ENCODE peak calls at places on chromosomes 6 and 20, in six cellular contexts. E, X, S, R, T and H are unnamed samples. For H3K4me1, the result is how much of the 10 kb centered on the place peaks cover.

GRCh38 chr20:37823276-37823980 is 79.5 kb upstream of the VSTM2L start:
- DNase-seq in R (peak), S (no peak), T (peak), X (no peak), E (peak), H (no peak)

GRCh38 chr6:54366647-54367327 is 58.5 kb downstream of the TINAG start:
- DNase-seq in R (no peak), S (peak), T (peak), X (no peak), E (no peak), H (no peak)

GRCh38 chr6:75791881-75792280 is 42.8 kb downstream of the MYO6 start:
- DNase-seq in R (no peak), E (no peak), S (peak), T (peak), X (no peak), H (no peak)

GRCh38 chr20:35048739-35049138 is 43.9 kb downstream of the TRPC4AP start:
- DNase-seq in X (no peak), E (no peak), T (no peak), R (no peak), S (no peak), H (no peak)

GRCh38 chr6:35047265-35048011 is 93.7 kb downstream of the TCP11 start:
- DNase-seq in E (no peak), R (no peak), T (peak), X (no peak), S (no peak), H (peak)

GRCh38 chr6:19999319-20000191 is 162.4 kb downstream of the ID4 start:
- DNase-seq in X (peak), S (peak), E (no peak), R (no peak), T (peak), H (peak)

GRCh38 chr6:31246051-31246495 is 25.8 kb downstream of the HLA-C start:
- DNase-seq in T (peak), E (peak), R (peak), X (no peak), S (peak), H (no peak)

GRCh38 chr6:147203311-147204059 is 732 bp upstream of the STXBP5 start:
- DNase-seq in R (peak), E (peak), S (peak), X (peak), T (peak), H (peak)

GRCh38 chr6:11230158-11231107 is 2.0 kb downstream of the NEDD9 start:
- DNase-seq in X (no peak), E (no peak), T (peak), S (no peak), R (no peak), H (no peak)

GRCh38 chr6:41894366-41895299 is 542 bp downstream of the USP49 start:
- DNase-seq in S (no peak), X (no peak), T (peak), R (peak), E (peak), H (no peak)

GRCh38 chr20:9411833-9412232 is 102.6 kb upstream of the LAMP5 start:
- DNase-seq in S (no peak), R (no peak), T (no peak), X (no peak), E (no peak), H (no peak)

GRCh38 chr6:32190054-32190945 is at the start of gene PBX2:
- DNase-seq in S (peak), X (peak), R (peak), T (peak), E (peak), H (peak)

GRCh38 chr6:46787871-46788270 is 5.3 kb upstream of the MEP1A start:
- DNase-seq in T (no peak), S (no peak), R (no peak), E (no peak), X (no peak), H (no peak)

GRCh38 chr20:59598625-59599310 is 5.6 kb upstream of the PHACTR3 start:
- DNase-seq in E (peak), T (peak), R (peak), S (peak), X (peak), H (peak)

GRCh38 chr6:49649982-49650381 is 13.3 kb upstream of the RHAG start:
- DNase-seq in R (no peak), X (no peak), T (no peak), E (no peak), S (no peak), H (no peak)

DNA sequence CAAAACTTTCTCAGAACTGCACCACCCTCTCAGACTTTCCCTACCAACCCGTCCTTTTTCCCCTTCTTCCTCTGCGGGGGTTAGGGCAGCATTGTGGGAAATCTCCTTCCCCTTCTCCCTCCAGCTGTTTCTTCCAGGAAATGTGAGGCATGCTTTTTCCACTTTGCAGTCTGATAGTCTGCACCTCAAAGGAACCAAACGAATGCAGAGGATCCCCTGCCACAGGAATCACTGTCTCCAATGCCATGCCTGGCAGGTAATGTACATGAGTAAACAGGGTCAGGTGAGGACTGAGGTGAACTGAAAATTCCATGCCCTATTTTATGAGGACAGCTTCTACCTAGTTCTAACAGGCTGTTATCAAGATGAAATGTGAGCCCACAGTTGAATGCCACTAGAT is 218.4 kb downstream of the BCAS1 start:
- DNase-seq in S (peak), X (no peak), R (no peak), E (no peak), T (no peak), H (no peak)
- TF ChIP-seq EZH2phosphoT487 in S (no peak), X (no peak), R (no peak), E (no peak), T (no peak), H (no peak)

GRCh38 chr20:57395111-57395959 is 4.1 kb downstream of the RBM38 start:
- DNase-seq in S (no peak), E (no peak), R (no peak), T (peak), X (no peak), H (peak)

GRCh38 chr20:57392512-57393271 is 1.5 kb downstream of the RBM38 start:
- DNase-seq in T (no peak), X (peak), S (no peak), R (no peak), E (no peak), H (peak)

GRCh38 chr20:57396212-57396611 is 5.0 kb downstream of the RBM38 start:
- DNase-seq in R (no peak), X (no peak), S (no peak), T (no peak), E (no peak), H (peak)

GRCh38 chr20:57393321-57394086 is 2.3 kb downstream of the RBM38 start:
- DNase-seq in T (no peak), R (no peak), S (no peak), E (no peak), X (peak), H (peak)

GRCh38 chr20:57394087-57395082 is 3.2 kb downstream of the RBM38 start:
- DNase-seq in S (no peak), R (no peak), X (no peak), E (no peak), T (no peak), H (peak)
- H3K4me1 ChIP-seq in S (under half), R (under half), X (half or more), E (under half), T (under half), H (half or more)

GRCh38 chr20:36819662-36820061 is 46.1 kb upstream of the DSN1 start:
- DNase-seq in T (no peak), X (no peak), R (no peak), E (peak), S (no peak), H (peak)
- TF ChIP-seq EZH2phosphoT487 in T (no peak), X (no peak), R (no peak), E (no peak), S (no peak), H (no peak)

GRCh38 chr6:40577672-40578071 is 9.5 kb downstream of the LRFN2 start:
- DNase-seq in S (no peak), E (no peak), X (no peak), T (peak), R (no peak), H (no peak)
- H3K4me1 ChIP-seq in S (under half), E (under half), X (under half), T (under half), R (under half), H (under half)

GRCh38 chr6:141790921-141791320 is 341.8 kb upstream of the GJE1 start:
- DNase-seq in R (no peak), S (no peak), E (peak), T (no peak), X (no peak), H (no peak)
- TF ChIP-seq EZH2phosphoT487 in R (no peak), S (no peak), E (no peak), T (no peak), X (no peak), H (no peak)

DNA sequence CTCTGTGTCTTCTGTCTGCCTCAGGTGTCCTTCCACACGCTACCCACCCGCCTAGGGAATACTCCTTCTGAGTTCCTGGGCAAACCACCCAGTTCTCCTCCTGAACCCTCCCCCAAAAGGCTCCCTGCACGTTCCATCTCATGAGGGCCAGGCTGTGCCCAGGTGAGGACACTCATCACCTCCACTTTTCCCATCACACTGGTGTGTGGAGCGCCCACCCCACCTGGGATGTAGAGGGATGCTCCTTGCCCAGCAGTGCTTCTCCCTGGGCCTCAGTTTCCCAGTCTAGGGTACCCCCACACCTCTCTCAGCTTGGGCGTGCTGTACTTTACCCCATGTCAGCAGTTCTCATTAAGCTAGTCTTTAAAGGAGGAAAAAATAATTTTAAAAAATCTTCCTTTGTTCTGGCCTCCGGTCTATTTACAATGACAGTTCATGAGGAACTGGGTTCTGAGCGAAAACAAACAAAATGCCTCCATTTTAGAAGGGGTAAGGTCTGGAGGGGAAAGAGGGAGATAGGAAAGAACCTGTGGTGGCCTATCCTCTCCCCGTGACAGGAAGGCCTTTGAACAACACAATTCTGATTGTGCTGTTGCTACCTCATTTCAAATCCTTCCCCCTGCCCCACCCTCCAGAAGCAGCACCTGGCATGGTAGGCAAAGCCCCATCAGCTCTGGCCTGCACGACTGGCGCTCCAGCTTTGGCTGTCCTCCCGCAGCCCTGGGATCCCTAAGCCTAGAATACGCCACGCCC is 1.7 kb upstream of the C20orf203 start:
- DNase-seq in X (no peak), E (peak), T (no peak), S (no peak), R (no peak), H (no peak)
- H3K4me1 ChIP-seq in X (half or more), E (under half), T (under half), S (under half), R (under half), H (half or more)

DNA sequence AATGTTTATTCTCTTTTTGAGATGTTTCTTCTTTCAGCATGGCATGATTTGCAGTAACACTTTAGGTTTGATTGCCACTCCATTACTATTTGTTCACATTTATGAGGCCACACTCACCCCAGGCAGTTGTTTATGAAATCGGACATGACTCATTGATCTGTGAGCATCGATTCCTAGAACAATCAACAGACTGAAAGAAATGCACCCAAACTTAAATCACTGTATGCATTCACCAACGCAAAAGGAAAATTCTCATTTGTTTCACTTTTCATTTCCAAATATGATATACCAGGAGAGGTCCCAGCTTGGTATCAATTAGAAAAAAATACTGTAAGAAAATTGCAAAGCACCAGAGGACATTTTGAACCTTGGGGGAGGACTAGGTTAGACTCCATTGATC is 5.4 kb upstream of the GJA10 start:
- DNase-seq in E (no peak), R (no peak), S (peak), T (no peak), X (no peak), H (no peak)
- TF ChIP-seq EZH2phosphoT487 in E (no peak), R (no peak), S (no peak), T (no peak), X (no peak), H (no peak)